ENCODE peak calls at places on chromosomes 5 and 9, in eight cellular contexts. One of them, this sample, is unnamed. For H3K4me1, the result is how much of the 10 kb centered on the place peaks cover.

GRCh38 chr9:114655689-114656088 is 1.9 kb downstream of the TEX53 start:
- DNase-seq in upper lobe of left lung: no peak
- DNase-seq in kidney: no peak
- DNase-seq in HCT116: no peak
- DNase-seq in SK-N-SH: no peak
- DNase-seq in fibroblast of lung: peak
- DNase-seq in lower lobe of right lung: no peak
- DNase-seq in MM.1S: no peak
- DNase-seq in this sample: no peak

GRCh38 chr5:142753114-142753764 is 16.9 kb upstream of the ARHGAP26 start:
- DNase-seq in kidney: peak
- DNase-seq in SK-N-SH: no peak
- DNase-seq in fibroblast of lung: peak
- DNase-seq in upper lobe of left lung: no peak
- DNase-seq in HCT116: no peak
- DNase-seq in lower lobe of right lung: peak
- DNase-seq in MM.1S: no peak
- DNase-seq in this sample: peak

GRCh38 chr5:134436523-134437339 is 25.1 kb upstream of the CDKN2AIPNL start:
- DNase-seq in HCT116: no peak
- DNase-seq in MM.1S: peak
- DNase-seq in upper lobe of left lung: peak
- DNase-seq in fibroblast of lung: peak
- DNase-seq in lower lobe of right lung: peak
- DNase-seq in SK-N-SH: no peak
- DNase-seq in kidney: peak
- DNase-seq in this sample: peak

GRCh38 chr9:130042406-130042930 is 521 bp downstream of the FNBP1 start:
- DNase-seq in SK-N-SH: peak
- DNase-seq in kidney: peak
- DNase-seq in HCT116: no peak
- DNase-seq in upper lobe of left lung: peak
- DNase-seq in fibroblast of lung: peak
- DNase-seq in lower lobe of right lung: peak
- DNase-seq in MM.1S: peak
- DNase-seq in this sample: no peak

GRCh38 chr9:105901514-105902109 is 207.3 kb downstream of the TMEM38B start:
- DNase-seq in fibroblast of lung: peak
- DNase-seq in MM.1S: peak
- DNase-seq in kidney: no peak
- DNase-seq in upper lobe of left lung: peak
- DNase-seq in SK-N-SH: peak
- DNase-seq in HCT116: no peak
- DNase-seq in lower lobe of right lung: no peak
- DNase-seq in this sample: no peak

GRCh38 chr5:143054480-143054941 is 284.3 kb downstream of the ARHGAP26 start:
- DNase-seq in kidney: no peak
- DNase-seq in upper lobe of left lung: no peak
- DNase-seq in lower lobe of right lung: no peak
- DNase-seq in fibroblast of lung: peak
- DNase-seq in SK-N-SH: no peak
- DNase-seq in MM.1S: peak
- DNase-seq in HCT116: no peak
- DNase-seq in this sample: peak

GRCh38 chr9:129597355-129598088 is 23.4 kb downstream of the C9orf50 start:
- DNase-seq in lower lobe of right lung: peak
- DNase-seq in MM.1S: no peak
- DNase-seq in HCT116: peak
- DNase-seq in kidney: peak
- DNase-seq in fibroblast of lung: peak
- DNase-seq in SK-N-SH: peak
- DNase-seq in upper lobe of left lung: peak
- DNase-seq in this sample: no peak

GRCh38 chr9:19748278-19749126 is 40.3 kb downstream of the SLC24A2 start:
- DNase-seq in lower lobe of right lung: no peak
- DNase-seq in fibroblast of lung: peak
- DNase-seq in MM.1S: no peak
- DNase-seq in upper lobe of left lung: no peak
- DNase-seq in SK-N-SH: no peak
- DNase-seq in kidney: no peak
- DNase-seq in HCT116: no peak
- DNase-seq in this sample: peak

GRCh38 chr5:117454716-117455212 is 880.1 kb upstream of the SEMA6A start:
- DNase-seq in upper lobe of left lung: peak
- DNase-seq in lower lobe of right lung: peak
- DNase-seq in MM.1S: peak
- DNase-seq in HCT116: peak
- DNase-seq in SK-N-SH: peak
- DNase-seq in kidney: peak
- DNase-seq in fibroblast of lung: no peak
- DNase-seq in this sample: peak

GRCh38 chr5:35644543-35644942 is 26.9 kb downstream of the SPEF2 start:
- DNase-seq in fibroblast of lung: no peak
- DNase-seq in upper lobe of left lung: no peak
- DNase-seq in HCT116: no peak
- DNase-seq in MM.1S: no peak
- DNase-seq in lower lobe of right lung: no peak
- DNase-seq in SK-N-SH: no peak
- DNase-seq in kidney: no peak
- DNase-seq in this sample: peak

GRCh38 chr5:66697796-66698564 is 101.8 kb downstream of the MAST4 start:
- DNase-seq in fibroblast of lung: peak
- DNase-seq in kidney: no peak
- DNase-seq in MM.1S: no peak
- DNase-seq in upper lobe of left lung: no peak
- DNase-seq in HCT116: no peak
- DNase-seq in SK-N-SH: no peak
- DNase-seq in lower lobe of right lung: no peak
- DNase-seq in this sample: peak

GRCh38 chr9:114000063-114000454 is 78.0 kb downstream of the AMBP start:
- DNase-seq in lower lobe of right lung: no peak
- DNase-seq in SK-N-SH: no peak
- DNase-seq in fibroblast of lung: no peak
- DNase-seq in upper lobe of left lung: no peak
- DNase-seq in HCT116: no peak
- DNase-seq in MM.1S: no peak
- DNase-seq in kidney: peak
- DNase-seq in this sample: no peak

GRCh38 chr9:94868462-94868861 is 142.0 kb downstream of the AOPEP start:
- DNase-seq in upper lobe of left lung: no peak
- DNase-seq in fibroblast of lung: peak
- DNase-seq in kidney: no peak
- DNase-seq in HCT116: no peak
- DNase-seq in SK-N-SH: no peak
- DNase-seq in lower lobe of right lung: no peak
- DNase-seq in MM.1S: no peak
- DNase-seq in this sample: no peak

GRCh38 chr9:94869415-94869838 is 142.9 kb downstream of the AOPEP start:
- DNase-seq in kidney: no peak
- DNase-seq in MM.1S: no peak
- DNase-seq in fibroblast of lung: peak
- DNase-seq in HCT116: no peak
- DNase-seq in upper lobe of left lung: no peak
- DNase-seq in SK-N-SH: peak
- DNase-seq in lower lobe of right lung: no peak
- DNase-seq in this sample: no peak

GRCh38 chr9:94870465-94870792 is 143.9 kb downstream of the AOPEP start:
- DNase-seq in upper lobe of left lung: no peak
- DNase-seq in SK-N-SH: no peak
- DNase-seq in kidney: no peak
- DNase-seq in MM.1S: no peak
- DNase-seq in lower lobe of right lung: no peak
- DNase-seq in fibroblast of lung: no peak
- DNase-seq in HCT116: no peak
- DNase-seq in this sample: no peak

GRCh38 chr9:94872921-94873511 is 146.5 kb downstream of the AOPEP start:
- DNase-seq in HCT116: no peak
- DNase-seq in SK-N-SH: peak
- DNase-seq in lower lobe of right lung: no peak
- DNase-seq in MM.1S: no peak
- DNase-seq in upper lobe of left lung: no peak
- DNase-seq in kidney: no peak
- DNase-seq in fibroblast of lung: peak
- DNase-seq in this sample: no peak

GRCh38 chr9:94870793-94871558 is 144.5 kb downstream of the AOPEP start:
- DNase-seq in upper lobe of left lung: no peak
- DNase-seq in fibroblast of lung: peak
- DNase-seq in lower lobe of right lung: no peak
- DNase-seq in kidney: no peak
- DNase-seq in SK-N-SH: no peak
- DNase-seq in MM.1S: peak
- DNase-seq in HCT116: no peak
- DNase-seq in this sample: peak
- H3K4me1 ChIP-seq in upper lobe of left lung: half or more
- H3K4me1 ChIP-seq in fibroblast of lung: under half
- H3K4me1 ChIP-seq in lower lobe of right lung: half or more
- H3K4me1 ChIP-seq in kidney: under half
- H3K4me1 ChIP-seq in SK-N-SH: half or more
- H3K4me1 ChIP-seq in MM.1S: under half
- H3K4me1 ChIP-seq in HCT116: half or more
- H3K4me1 ChIP-seq in this sample: half or more

GRCh38 chr5:122442938-122443337 is 130.9 kb downstream of the SNCAIP start:
- DNase-seq in lower lobe of right lung: no peak
- DNase-seq in kidney: no peak
- DNase-seq in HCT116: no peak
- DNase-seq in fibroblast of lung: no peak
- DNase-seq in upper lobe of left lung: no peak
- DNase-seq in SK-N-SH: no peak
- DNase-seq in MM.1S: no peak
- DNase-seq in this sample: no peak

GRCh38 chr5:122447941-122448340 is 135.9 kb downstream of the SNCAIP start:
- DNase-seq in HCT116: no peak
- DNase-seq in kidney: no peak
- DNase-seq in MM.1S: no peak
- DNase-seq in upper lobe of left lung: no peak
- DNase-seq in SK-N-SH: peak
- DNase-seq in fibroblast of lung: no peak
- DNase-seq in lower lobe of right lung: no peak
- DNase-seq in this sample: no peak

GRCh38 chr5:122447072-122447471 is 135.0 kb downstream of the SNCAIP start:
- DNase-seq in upper lobe of left lung: no peak
- DNase-seq in HCT116: no peak
- DNase-seq in MM.1S: no peak
- DNase-seq in SK-N-SH: no peak
- DNase-seq in lower lobe of right lung: no peak
- DNase-seq in kidney: no peak
- DNase-seq in fibroblast of lung: no peak
- DNase-seq in this sample: no peak

GRCh38 chr5:122444411-122444810 is 132.4 kb downstream of the SNCAIP start:
- DNase-seq in fibroblast of lung: no peak
- DNase-seq in MM.1S: no peak
- DNase-seq in kidney: no peak
- DNase-seq in upper lobe of left lung: peak
- DNase-seq in SK-N-SH: no peak
- DNase-seq in lower lobe of right lung: no peak
- DNase-seq in HCT116: no peak
- DNase-seq in this sample: no peak

GRCh38 chr5:122445070-122445469 is 133.0 kb downstream of the SNCAIP start:
- DNase-seq in upper lobe of left lung: no peak
- DNase-seq in fibroblast of lung: no peak
- DNase-seq in SK-N-SH: no peak
- DNase-seq in MM.1S: no peak
- DNase-seq in HCT116: no peak
- DNase-seq in lower lobe of right lung: no peak
- DNase-seq in kidney: no peak
- DNase-seq in this sample: no peak
- TF ChIP-seq CTCF in upper lobe of left lung: no peak
- TF ChIP-seq CTCF in fibroblast of lung: no peak
- TF ChIP-seq CTCF in SK-N-SH: no peak
- TF ChIP-seq CTCF in MM.1S: no peak
- TF ChIP-seq CTCF in HCT116: no peak
- TF ChIP-seq CTCF in lower lobe of right lung: no peak
- TF ChIP-seq CTCF in kidney: no peak
- TF ChIP-seq CTCF in this sample: no peak

GRCh38 chr5:68272289-68272688 is 56.7 kb downstream of the PIK3R1 start:
- DNase-seq in fibroblast of lung: no peak
- DNase-seq in SK-N-SH: no peak
- DNase-seq in upper lobe of left lung: no peak
- DNase-seq in lower lobe of right lung: no peak
- DNase-seq in HCT116: no peak
- DNase-seq in MM.1S: peak
- DNase-seq in kidney: no peak
- DNase-seq in this sample: no peak
- H3K4me1 ChIP-seq in fibroblast of lung: under half
- H3K4me1 ChIP-seq in SK-N-SH: under half
- H3K4me1 ChIP-seq in upper lobe of left lung: half or more
- H3K4me1 ChIP-seq in lower lobe of right lung: half or more
- H3K4me1 ChIP-seq in HCT116: under half
- H3K4me1 ChIP-seq in MM.1S: under half
- H3K4me1 ChIP-seq in kidney: under half
- H3K4me1 ChIP-seq in this sample: under half

DNA sequence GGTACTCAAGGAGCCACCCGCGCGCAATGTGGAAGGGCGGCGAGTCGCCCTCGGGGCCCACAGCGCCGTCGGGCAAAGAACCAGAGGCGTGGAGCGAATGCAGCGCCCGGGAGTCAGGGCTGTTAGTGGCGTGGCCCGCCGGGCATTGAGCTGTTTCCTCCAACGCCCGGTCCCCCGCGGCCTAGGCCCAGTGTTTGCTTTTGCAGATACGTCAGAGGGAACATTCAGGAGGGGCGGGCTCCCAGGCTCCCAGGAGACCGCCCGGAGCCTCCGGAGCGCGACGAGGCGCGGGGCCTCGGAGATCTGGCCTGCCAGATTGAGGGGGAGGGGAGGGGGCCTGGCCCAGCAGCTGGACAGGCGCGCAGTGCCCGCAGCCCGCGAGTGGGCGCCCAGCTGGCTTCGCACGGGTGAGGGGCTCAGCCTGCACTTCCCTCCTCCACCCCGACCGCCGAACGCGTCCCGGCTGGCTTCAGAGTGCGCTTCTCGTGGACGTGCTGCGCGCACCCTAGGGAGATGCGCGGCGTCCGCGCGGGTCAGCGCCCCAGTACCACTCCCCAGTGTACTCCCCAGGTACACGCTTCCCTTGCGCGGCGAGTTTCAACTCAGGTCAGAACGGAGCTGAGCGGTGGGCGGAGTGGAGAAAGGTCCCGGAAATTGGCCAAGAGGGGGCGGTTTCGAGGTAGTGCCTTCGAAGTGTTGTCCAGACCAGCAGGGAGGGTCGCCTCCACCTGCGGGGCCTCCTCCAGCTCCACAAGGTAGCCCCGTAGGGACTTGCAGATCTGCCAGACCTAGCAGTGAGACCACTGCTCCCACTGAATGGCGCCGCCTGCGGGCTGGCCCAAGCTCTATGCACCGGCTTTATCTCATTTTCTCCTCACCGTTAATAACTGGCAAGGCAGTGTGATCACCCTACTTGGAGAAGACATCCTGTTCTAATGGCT is 130.4 kb downstream of the TMEM174 start:
- DNase-seq in HCT116: no peak
- DNase-seq in MM.1S: no peak
- DNase-seq in upper lobe of left lung: peak
- DNase-seq in lower lobe of right lung: no peak
- DNase-seq in fibroblast of lung: no peak
- DNase-seq in kidney: peak
- DNase-seq in SK-N-SH: peak
- DNase-seq in this sample: no peak
- TF ChIP-seq CTCF in HCT116: no peak
- TF ChIP-seq CTCF in MM.1S: no peak
- TF ChIP-seq CTCF in upper lobe of left lung: no peak
- TF ChIP-seq CTCF in lower lobe of right lung: no peak
- TF ChIP-seq CTCF in fibroblast of lung: peak
- TF ChIP-seq CTCF in kidney: no peak
- TF ChIP-seq CTCF in SK-N-SH: peak
- TF ChIP-seq CTCF in this sample: peak